ENCODE peak calls at places on chromosomes 6 and 20, in four cellular contexts. X is left lung, C is HCT116, K is tibial artery. V is an unnamed sample.

GRCh38 chr20:54257090-54257816 is 49.4 kb downstream of the PFDN4 start:
- DNase-seq in X (no peak), C (peak; percentile 18), K (peak; percentile 35), V (no peak)

GRCh38 chr6:41713650-41714291 is 21.6 kb downstream of the TFEB start:
- DNase-seq in X (peak; percentile 46), C (no peak), K (no peak), V (no peak)

GRCh38 chr20:41178495-41178894 is 41.2 kb downstream of the PLCG1 start:
- DNase-seq in X (no peak), C (no peak), K (no peak), V (no peak)

GRCh38 chr6:170178266-170178560 is 112.7 kb downstream of the DLL1 start:
- DNase-seq in X (no peak), C (no peak), K (no peak), V (no peak)

GRCh38 chr6:131058236-131058635 is 4.8 kb downstream of the EPB41L2 start:
- DNase-seq in X (no peak), C (no peak), K (no peak), V (no peak)

GRCh38 chr20:44748005-44748370 is 2.3 kb downstream of the KCNK15 start:
- DNase-seq in X (no peak), C (peak; percentile 18), K (no peak), V (no peak)

GRCh38 chr6:11592289-11592906 is 54.8 kb downstream of the TMEM170B start:
- DNase-seq in X (no peak), C (no peak), K (no peak), V (no peak)

GRCh38 chr6:70738028-70738427 is 70.3 kb downstream of the SMAP1 start:
- DNase-seq in X (no peak), C (no peak), K (no peak), V (no peak)

GRCh38 chr20:57676517-57677322 is 33.1 kb downstream of the PMEPA1 start:
- DNase-seq in X (no peak), C (no peak), K (no peak), V (no peak)

GRCh38 chr20:58508762-58509395 is 6.3 kb downstream of the APCDD1L start:
- DNase-seq in X (no peak), C (no peak), K (no peak), V (no peak)

GRCh38 chr6:91149914-91150674 is 563.2 kb upstream of the MAP3K7 start:
- DNase-seq in X (no peak), C (no peak), K (no peak), V (no peak)

GRCh38 chr20:19403549-19403948 is 191.1 kb downstream of the SLC24A3 start:
- DNase-seq in X (no peak), C (no peak), K (no peak), V (no peak)

GRCh38 chr6:69064226-69064625 is 429.1 kb downstream of the ADGRB3 start:
- DNase-seq in X (no peak), C (no peak), K (no peak), V (no peak)

GRCh38 chr20:50019466-50020256 is 36.9 kb downstream of the SNAI1 start:
- DNase-seq in X (no peak), C (no peak), K (no peak), V (no peak)

GRCh38 chr6:111589366-111589765 is 16.3 kb downstream of the TRAF3IP2 start:
- DNase-seq in X (no peak), C (peak; percentile 80), K (peak; percentile 81), V (no peak)

GRCh38 chr20:36043447-36043846 is 75.1 kb downstream of the CNBD2 start:
- DNase-seq in X (no peak), C (no peak), K (no peak), V (no peak)

GRCh38 chr6:126077810-126078791 is 91.8 kb downstream of the TRMT11 start:
- DNase-seq in X (no peak), C (no peak), K (peak; percentile 29), V (no peak)

GRCh38 chr6:40774932-40775331 is 187.8 kb upstream of the LRFN2 start:
- DNase-seq in X (no peak), C (no peak), K (no peak), V (peak; percentile 54)

GRCh38 chr20:23013429-23013828 is 21.7 kb upstream of the SSTR4 start:
- DNase-seq in X (no peak), C (no peak), K (no peak), V (no peak)

GRCh38 chr20:41480054-41480770 is 113.6 kb upstream of the EMILIN3 start:
- DNase-seq in X (no peak), C (no peak), K (no peak), V (no peak)

GRCh38 chr20:14189794-14190402 is 147.5 kb downstream of the FLRT3 start:
- DNase-seq in X (no peak), C (peak; percentile 31), K (no peak), V (no peak)

GRCh38 chr20:21376631-21377030 is 20.7 kb downstream of the NKX2-4 start:
- DNase-seq in X (no peak), C (no peak), K (no peak), V (no peak)

GRCh38 chr6:157304840-157305675 is 18.3 kb downstream of the TMEM242 start:
- DNase-seq in X (no peak), C (no peak), K (peak; percentile 49), V (no peak)

GRCh38 chr20:779771-780170 is 11.5 kb upstream of the SLC52A3 start:
- DNase-seq in X (no peak), C (no peak), K (no peak), V (no peak)
- H3K27ac ChIP-seq in X (no peak overlapping the region), C (no peak overlapping the region), K (no peak overlapping the region), V (no peak overlapping the region)

GRCh38 chr6:78629836-78630235 is 237.5 kb upstream of the IRAK1BP1 start:
- DNase-seq in X (peak; percentile 54), C (no peak), K (no peak), V (no peak)

GRCh38 chr6:78623567-78623966 is 243.8 kb upstream of the IRAK1BP1 start:
- DNase-seq in X (no peak), C (no peak), K (no peak), V (no peak)

DNA sequence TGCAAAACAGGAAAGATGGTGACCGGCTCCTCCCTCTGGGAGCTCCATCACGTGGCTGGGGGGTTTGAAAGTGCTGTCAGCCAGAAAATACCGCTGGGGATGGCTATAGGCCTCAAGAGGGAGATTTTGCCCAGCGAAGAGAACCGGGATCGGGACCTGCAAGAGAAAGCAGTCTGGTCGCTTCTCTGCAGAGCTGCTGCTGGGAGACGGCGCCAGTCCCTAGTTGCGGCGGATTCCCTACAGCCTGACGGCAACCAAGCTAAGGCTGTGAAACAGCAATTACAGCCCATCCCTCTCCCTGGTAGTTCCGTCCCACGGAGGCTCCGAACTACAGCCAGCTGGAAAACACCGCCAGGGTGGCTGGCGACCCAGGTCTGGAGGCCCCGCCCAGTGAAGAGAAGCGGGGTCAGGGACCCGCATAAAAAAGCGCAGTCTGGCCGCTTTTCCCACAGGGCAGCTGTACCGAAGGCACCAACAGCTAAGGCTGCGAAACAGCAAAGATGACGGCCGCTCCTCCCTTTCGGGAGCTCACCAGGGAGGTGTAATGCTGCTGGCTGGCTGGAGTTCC is 238.1 kb upstream of the IRAK1BP1 start:
- DNase-seq in X (peak; percentile 63), C (no peak), K (no peak), V (no peak)
- H3K4me3 ChIP-seq in X (peak overlapping the region; percentile 12), C (no peak overlapping the region), K (peak overlapping the region; percentile 46), V (no peak overlapping the region)

DNA sequence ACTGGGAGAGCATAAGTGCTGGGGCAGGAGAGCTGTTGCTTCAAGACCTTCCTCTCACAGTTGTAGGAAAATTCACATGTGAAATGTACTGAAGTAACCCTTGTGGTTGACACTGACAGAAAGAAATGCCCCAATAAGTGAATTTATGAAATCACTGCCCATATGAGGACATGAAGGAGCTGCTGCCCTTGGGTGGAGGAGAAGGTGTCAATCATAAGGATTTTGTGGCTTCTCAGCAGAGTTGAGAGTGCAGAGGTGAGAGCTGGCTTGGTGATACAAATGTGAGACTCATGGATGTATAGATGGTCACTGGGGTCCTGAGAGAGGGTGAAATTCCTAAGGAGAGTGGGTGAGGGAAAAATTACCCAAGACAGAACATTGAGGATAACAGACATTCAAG is 33.9 kb upstream of the CMTR1 start:
- DNase-seq in X (no peak), C (no peak), K (no peak), V (no peak)
- H3K27ac ChIP-seq in X (no peak overlapping the region), C (no peak overlapping the region), K (no peak overlapping the region), V (no peak overlapping the region)

DNA sequence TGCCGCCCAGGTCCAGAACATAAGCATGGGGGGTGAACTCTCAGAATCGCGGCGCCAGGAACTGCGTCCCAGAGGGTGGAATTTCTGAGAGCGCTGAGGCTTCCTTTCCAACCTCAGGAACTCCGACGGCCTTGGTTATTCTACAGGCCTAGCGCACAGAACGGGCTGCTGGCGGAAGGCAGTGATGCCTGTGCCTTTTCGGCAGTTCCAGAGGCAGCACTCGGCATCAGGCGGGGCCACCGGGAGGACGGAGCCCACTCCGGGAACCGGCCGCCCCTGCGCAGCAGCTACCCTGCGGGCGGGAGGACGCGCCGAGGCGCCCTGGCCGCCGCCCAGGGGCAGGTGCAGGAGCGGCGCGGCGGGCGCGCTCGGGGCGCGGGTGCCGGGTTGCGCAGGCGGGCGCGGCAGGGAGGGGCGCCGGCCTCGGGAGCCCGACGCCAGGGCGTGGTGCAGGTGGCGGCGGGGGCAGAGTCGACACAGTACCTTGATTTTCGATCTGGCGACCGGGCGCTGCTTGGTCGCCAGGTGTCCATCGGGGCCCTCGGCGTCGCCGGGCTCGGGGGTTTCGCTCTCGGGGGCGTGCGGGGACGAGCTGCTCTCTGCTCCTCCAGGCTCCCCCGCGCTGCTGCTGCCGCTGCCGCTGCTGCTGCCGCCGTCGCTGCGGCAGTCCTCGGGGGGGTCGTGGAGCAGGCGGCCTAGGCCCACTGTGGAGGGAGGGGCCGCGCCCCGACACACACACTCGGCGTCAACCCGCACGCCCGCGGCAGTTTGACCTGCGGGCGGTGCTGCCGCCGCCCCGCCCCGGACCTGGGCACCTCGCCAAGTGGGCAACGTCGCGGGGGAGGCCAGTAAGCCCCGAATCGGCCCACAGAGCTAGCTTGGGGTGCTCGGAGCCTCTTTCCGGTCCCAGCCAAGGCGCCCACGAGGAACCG is 1.3 kb downstream of the OVOL2 start:
- DNase-seq in X (peak; percentile 83), C (no peak), K (no peak), V (peak; percentile 11)
- H3K4me3 ChIP-seq in X (peak overlapping the region; percentile 31), C (peak overlapping the region; percentile 49), K (peak overlapping the region; percentile 31), V (peak overlapping the region; percentile 56)

GRCh38 chr6:142417331-142417750 is 115.5 kb downstream of the ADGRG6 start:
- DNase-seq in X (no peak), C (no peak), K (no peak), V (no peak)
- H3K27ac ChIP-seq in X (no peak overlapping the region), C (no peak overlapping the region), K (no peak overlapping the region), V (no peak overlapping the region)